ENCODE peak calls at places on chromosomes 4 and X, in four cellular contexts. One of them, this sample, is unnamed.

GRCh38 chrX:97705936-97706335 is 822.2 kb downstream of the RPA4 start:
- DNase-seq in GM12878: no peak
- DNase-seq in HCT116: no peak
- DNase-seq in HepG2: no peak
- DNase-seq in this sample: no peak

GRCh38 chrX:52271212-52271611 is 86.5 kb downstream of the MAGED4 start:
- DNase-seq in GM12878: no peak
- DNase-seq in HCT116: no peak
- DNase-seq in HepG2: no peak
- DNase-seq in this sample: peak

GRCh38 chrX:132257116-132257515 is 37.9 kb upstream of the RAP2C start:
- DNase-seq in GM12878: no peak
- DNase-seq in HCT116: no peak
- DNase-seq in HepG2: no peak
- DNase-seq in this sample: no peak

GRCh38 chr4:89572224-89572858 is 264.6 kb downstream of the SNCA start:
- DNase-seq in GM12878: no peak
- DNase-seq in HCT116: no peak
- DNase-seq in HepG2: no peak
- DNase-seq in this sample: no peak

GRCh38 chr4:71187399-71188196 is 151.2 kb upstream of the SLC4A4 start:
- DNase-seq in GM12878: no peak
- DNase-seq in HCT116: no peak
- DNase-seq in HepG2: no peak
- DNase-seq in this sample: no peak

GRCh38 chrX:3651272-3651671 is 62.2 kb downstream of the PRKX start:
- DNase-seq in GM12878: no peak
- DNase-seq in HCT116: peak
- DNase-seq in HepG2: no peak
- DNase-seq in this sample: no peak

GRCh38 chr4:174532479-174532878 is 10.2 kb upstream of the HPGD start:
- DNase-seq in GM12878: no peak
- DNase-seq in HCT116: no peak
- DNase-seq in HepG2: no peak
- DNase-seq in this sample: no peak

GRCh38 chr4:23922535-23923115 is 32.8 kb upstream of the PPARGC1A start:
- DNase-seq in GM12878: no peak
- DNase-seq in HCT116: no peak
- DNase-seq in HepG2: no peak
- DNase-seq in this sample: no peak

GRCh38 chrX:29478336-29479069 is 736.9 kb upstream of the MAGEB2 start:
- DNase-seq in GM12878: peak
- DNase-seq in HCT116: peak
- DNase-seq in HepG2: peak
- DNase-seq in this sample: peak

GRCh38 chr4:168840988-168841681 is 168.9 kb downstream of the CBR4 start:
- DNase-seq in GM12878: no peak
- DNase-seq in HCT116: no peak
- DNase-seq in HepG2: no peak
- DNase-seq in this sample: no peak

GRCh38 chrX:102728646-102729045 is 8.1 kb downstream of the GPRASP3 start:
- DNase-seq in GM12878: no peak
- DNase-seq in HCT116: no peak
- DNase-seq in HepG2: no peak
- DNase-seq in this sample: no peak

GRCh38 chrX:31376408-31376807 is 304.6 kb upstream of the FTHL17 start:
- DNase-seq in GM12878: no peak
- DNase-seq in HCT116: no peak
- DNase-seq in HepG2: no peak
- DNase-seq in this sample: no peak

GRCh38 chr4:157664726-157665125 is 444.2 kb downstream of the GRIA2 start:
- DNase-seq in GM12878: no peak
- DNase-seq in HCT116: peak
- DNase-seq in HepG2: no peak
- DNase-seq in this sample: no peak

GRCh38 chrX:76064825-76065224 is 108.0 kb upstream of the PBDC1 start:
- DNase-seq in GM12878: no peak
- DNase-seq in HCT116: no peak
- DNase-seq in HepG2: no peak
- DNase-seq in this sample: no peak

GRCh38 chrX:16658284-16658683 is 8.3 kb downstream of the S100G start:
- DNase-seq in GM12878: no peak
- DNase-seq in HCT116: no peak
- DNase-seq in HepG2: no peak
- DNase-seq in this sample: no peak

GRCh38 chrX:9604908-9605306 is 140.0 kb downstream of the TBL1X start:
- DNase-seq in GM12878: no peak
- DNase-seq in HCT116: no peak
- DNase-seq in HepG2: no peak
- DNase-seq in this sample: no peak

GRCh38 chrX:108224218-108224617 is 132.6 kb downstream of the ATG4A start:
- DNase-seq in GM12878: no peak
- DNase-seq in HCT116: no peak
- DNase-seq in HepG2: no peak
- DNase-seq in this sample: no peak

GRCh38 chrX:68343551-68343950 is 89.7 kb downstream of the OPHN1 start:
- DNase-seq in GM12878: no peak
- DNase-seq in HCT116: no peak
- DNase-seq in HepG2: no peak
- DNase-seq in this sample: no peak

GRCh38 chr4:121070274-121070673 is 2.1 kb downstream of the NDNF start:
- DNase-seq in GM12878: no peak
- DNase-seq in HCT116: no peak
- DNase-seq in HepG2: no peak
- DNase-seq in this sample: no peak

GRCh38 chrX:101485212-101486064 is at the start of gene ARMCX4:
- DNase-seq in GM12878: no peak
- DNase-seq in HCT116: no peak
- DNase-seq in HepG2: no peak
- DNase-seq in this sample: no peak

GRCh38 chr4:188619456-188620149 is 480.4 kb downstream of the TRIML1 start:
- DNase-seq in GM12878: no peak
- DNase-seq in HCT116: no peak
- DNase-seq in HepG2: no peak
- DNase-seq in this sample: no peak

GRCh38 chr4:137678796-137679195 is 146.5 kb upstream of the PCDH18 start:
- DNase-seq in GM12878: no peak
- DNase-seq in HCT116: no peak
- DNase-seq in HepG2: no peak
- DNase-seq in this sample: no peak

GRCh38 chrX:22135171-22135711 is 103.1 kb downstream of the PHEX start:
- DNase-seq in GM12878: no peak
- DNase-seq in HCT116: no peak
- DNase-seq in HepG2: no peak
- DNase-seq in this sample: no peak

GRCh38 chr4:96315815-96316214 is 475.9 kb downstream of the PDHA2 start:
- DNase-seq in GM12878: no peak
- DNase-seq in HCT116: no peak
- DNase-seq in HepG2: no peak
- DNase-seq in this sample: no peak
- TF ChIP-seq REST in GM12878: no peak
- TF ChIP-seq REST in HCT116: peak
- TF ChIP-seq REST in HepG2: no peak
- TF ChIP-seq REST in this sample: no peak

GRCh38 chr4:98262431-98262830 is 1.2 kb downstream of the RAP1GDS1 start:
- DNase-seq in GM12878: no peak
- DNase-seq in HCT116: no peak
- DNase-seq in HepG2: no peak
- DNase-seq in this sample: peak

GRCh38 chr4:98261291-98262271 is at the start of gene RAP1GDS1:
- DNase-seq in GM12878: no peak
- DNase-seq in HCT116: peak
- DNase-seq in HepG2: peak
- DNase-seq in this sample: peak

GRCh38 chr4:98260579-98261290 is 449 bp upstream of the RAP1GDS1 start:
- DNase-seq in GM12878: peak
- DNase-seq in HCT116: peak
- DNase-seq in HepG2: peak
- DNase-seq in this sample: peak

DNA sequence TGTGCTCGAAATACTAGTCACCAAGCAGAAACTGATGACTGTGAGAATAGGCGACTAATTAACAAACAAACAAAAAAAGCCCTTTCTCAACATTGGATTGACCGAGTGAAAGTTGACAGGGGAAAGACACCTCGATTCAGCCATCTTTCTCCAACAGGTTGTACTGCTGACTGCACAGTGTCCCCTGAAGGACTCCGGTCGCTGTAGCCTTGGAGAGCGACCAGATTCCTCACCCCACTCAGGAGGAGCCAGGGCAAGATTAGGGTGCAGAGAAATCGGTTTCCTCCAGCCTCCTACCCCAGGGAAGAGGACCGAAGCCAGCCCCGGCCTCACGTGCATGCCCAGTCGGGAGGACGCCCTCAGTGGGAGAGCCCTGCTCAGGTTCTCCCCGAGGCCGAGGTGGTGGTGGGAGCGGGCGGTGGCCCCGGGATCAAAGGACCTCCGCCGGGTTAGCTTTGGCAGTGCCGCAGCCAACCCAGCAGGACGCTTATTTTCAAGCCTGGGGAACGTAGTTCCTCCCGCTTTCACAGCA is 1.1 kb upstream of the RAP1GDS1 start:
- DNase-seq in GM12878: no peak
- DNase-seq in HCT116: peak
- DNase-seq in HepG2: peak
- DNase-seq in this sample: peak
- TF ChIP-seq ZNF274 in GM12878: no peak
- TF ChIP-seq ZNF274 in HCT116: no peak
- TF ChIP-seq ZNF274 in HepG2: no peak
- TF ChIP-seq ZNF274 in this sample: no peak

DNA sequence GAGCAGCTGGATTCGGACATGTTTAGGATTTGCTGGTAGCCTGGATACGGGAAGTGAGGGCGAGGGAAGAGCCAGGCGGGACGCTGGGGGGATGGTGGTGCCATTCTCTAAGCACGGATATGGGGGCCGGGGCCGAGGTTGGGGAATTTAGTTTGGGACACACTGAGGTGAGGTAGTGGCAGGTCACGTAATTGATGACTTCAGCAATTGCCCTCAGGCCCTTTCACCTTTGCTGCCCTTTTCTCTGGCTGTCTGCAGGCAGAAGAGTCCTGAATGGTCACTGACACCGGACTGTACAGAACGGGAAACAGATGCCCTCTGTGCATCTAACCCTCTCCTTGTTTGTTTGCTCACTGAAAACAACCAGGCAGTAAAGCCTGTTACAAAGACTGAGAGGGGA is 16.9 kb upstream of the HMGB3 start:
- DNase-seq in GM12878: no peak
- DNase-seq in HCT116: no peak
- DNase-seq in HepG2: no peak
- DNase-seq in this sample: no peak
- TF ChIP-seq REST in GM12878: no peak
- TF ChIP-seq REST in HCT116: no peak
- TF ChIP-seq REST in HepG2: no peak
- TF ChIP-seq REST in this sample: no peak

GRCh38 chrX:138485224-138485623 is 226.3 kb downstream of the FGF13 start:
- DNase-seq in GM12878: no peak
- DNase-seq in HCT116: no peak
- DNase-seq in HepG2: no peak
- DNase-seq in this sample: no peak
- TF ChIP-seq ZNF274 in GM12878: no peak
- TF ChIP-seq ZNF274 in HCT116: no peak
- TF ChIP-seq ZNF274 in HepG2: no peak
- TF ChIP-seq ZNF274 in this sample: no peak

GRCh38 chr4:78940752-78941151 is 1.5 kb upstream of the PAQR3 start:
- DNase-seq in GM12878: no peak
- DNase-seq in HCT116: no peak
- DNase-seq in HepG2: no peak
- DNase-seq in this sample: no peak

GRCh38 chr4:78938474-78938867 is 767 bp downstream of the PAQR3 start:
- DNase-seq in GM12878: no peak
- DNase-seq in HCT116: no peak
- DNase-seq in HepG2: no peak
- DNase-seq in this sample: no peak

GRCh38 chr4:78937837-78938236 is 1.4 kb downstream of the PAQR3 start:
- DNase-seq in GM12878: no peak
- DNase-seq in HCT116: no peak
- DNase-seq in HepG2: peak
- DNase-seq in this sample: no peak

GRCh38 chr4:78939667-78940008 is 400 bp upstream of the PAQR3 start:
- DNase-seq in GM12878: no peak
- DNase-seq in HCT116: no peak
- DNase-seq in HepG2: no peak
- DNase-seq in this sample: no peak

DNA sequence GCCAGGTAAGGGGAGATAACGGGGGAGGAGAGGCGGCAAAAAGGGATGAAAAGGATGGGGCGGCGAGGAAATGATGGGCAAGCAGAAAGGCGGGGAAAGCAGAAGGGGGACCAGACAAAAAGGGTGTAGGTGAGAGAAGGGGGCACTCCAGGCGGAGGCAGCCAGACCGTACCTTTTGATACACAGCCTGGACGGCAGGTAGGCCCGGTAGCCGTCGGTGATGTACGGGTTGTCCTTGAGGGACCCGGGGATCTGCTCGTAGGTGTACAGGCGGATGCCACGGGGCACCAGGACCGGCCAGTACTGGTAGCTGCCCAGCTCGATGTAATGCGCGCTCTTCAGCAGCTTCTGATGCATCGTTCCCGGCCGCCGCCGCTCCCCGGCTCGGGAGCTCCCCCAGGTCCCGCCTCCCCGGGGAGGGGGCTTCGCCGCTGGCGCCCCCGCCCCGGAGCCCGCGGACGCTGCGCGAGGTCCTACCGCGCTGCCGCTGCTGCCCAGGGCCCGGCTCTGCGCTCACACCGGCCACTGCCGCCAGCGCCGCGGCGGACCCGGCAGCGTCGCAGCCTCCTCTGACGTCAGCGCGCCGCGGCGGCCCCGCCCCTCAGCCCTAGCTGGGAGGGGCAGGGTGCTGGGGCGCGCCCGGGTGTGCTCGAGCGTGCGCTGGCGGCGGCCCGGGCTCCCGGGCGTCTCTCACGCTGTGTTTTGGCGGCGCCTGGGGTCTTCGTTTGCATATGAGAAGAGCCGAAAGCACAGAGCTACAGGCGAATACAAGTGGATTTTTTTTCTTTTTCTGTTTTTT is at the start of gene PAQR3:
- DNase-seq in GM12878: peak
- DNase-seq in HCT116: peak
- DNase-seq in HepG2: peak
- DNase-seq in this sample: peak
- TF ChIP-seq REST in GM12878: no peak
- TF ChIP-seq REST in HCT116: no peak
- TF ChIP-seq REST in HepG2: no peak
- TF ChIP-seq REST in this sample: no peak